ENCODE peak calls at places on chromosomes 1 and 21, in nine cellular contexts. Y is WERI-Rb-1, I is left ventricle myocardium inferior, A is GM20000, U is epithelial cell of esophagus, V is transverse colon, K is mammary epithelial cell, T is choroid plexus epithelial cell, N is bronchial epithelial cell. P is an unnamed sample.

GRCh38 chr1:2523191-2523890 is 3.1 kb downstream of the PANK4 start:
- DNase-seq in U (peak), N (peak), T (no peak), Y (peak), A (no peak), K (no peak), I (no peak), V (no peak), P (no peak)

GRCh38 chr1:232952514-232953175 is 2.2 kb downstream of the NTPCR start:
- DNase-seq in K (peak), A (peak), I (no peak), Y (peak), T (peak), V (peak), U (peak), N (peak), P (peak)

GRCh38 chr1:199041173-199041914 is 402.5 kb downstream of the PTPRC start:
- DNase-seq in K (no peak), T (peak), V (no peak), I (no peak), U (no peak), Y (no peak), A (peak), N (no peak), P (no peak)

GRCh38 chr1:158112994-158113758 is 67.5 kb upstream of the CD1D start:
- DNase-seq in K (no peak), A (peak), Y (peak), T (peak), N (peak), U (peak), V (peak), I (peak), P (no peak)

GRCh38 chr1:4267381-4268261 is 367.5 kb upstream of the C1orf174 start:
- DNase-seq in N (no peak), U (no peak), T (no peak), A (peak), K (no peak), Y (no peak), I (no peak), V (no peak), P (no peak)

GRCh38 chr21:46559291-46559983 is 45.4 kb downstream of the S100B start:
- DNase-seq in K (no peak), I (no peak), T (no peak), A (peak), V (no peak), Y (no peak), N (no peak), U (no peak), P (no peak)

GRCh38 chr21:37073417-37074194 is 552 bp downstream of the TTC3 start:
- DNase-seq in I (peak), K (no peak), V (peak), N (no peak), Y (peak), U (peak), A (peak), T (peak), P (peak)

GRCh38 chr1:49050041-49050440 is 273.4 kb upstream of the BEND5 start:
- DNase-seq in I (no peak), V (no peak), N (no peak), U (no peak), A (no peak), Y (no peak), K (no peak), T (no peak), P (no peak)

GRCh38 chr1:113388017-113388620 is 2.2 kb upstream of the MAGI3 start:
- DNase-seq in U (no peak), Y (no peak), N (no peak), I (no peak), V (no peak), A (no peak), T (no peak), K (no peak), P (no peak)

GRCh38 chr1:183270541-183271141 is 84.6 kb downstream of the LAMC2 start:
- DNase-seq in T (peak), K (no peak), N (no peak), V (no peak), A (no peak), I (peak), Y (no peak), U (no peak), P (peak)

GRCh38 chr1:165717918-165718515 is 19.7 kb upstream of the ALDH9A1 start:
- DNase-seq in A (peak), Y (peak), T (peak), V (peak), I (no peak), U (peak), K (peak), N (peak), P (peak)

GRCh38 chr1:27963393-27963792 is 3.6 kb downstream of the XKR8 start:
- DNase-seq in U (no peak), I (no peak), Y (no peak), N (no peak), V (no peak), A (no peak), T (no peak), K (no peak), P (no peak)

GRCh38 chr1:44084998-44085675 is 33.5 kb upstream of the KLF17 start:
- DNase-seq in I (no peak), Y (no peak), U (peak), A (no peak), K (peak), T (peak), V (no peak), N (peak), P (peak)

GRCh38 chr1:5620997-5621396 is 371.2 kb downstream of the NPHP4 start:
- DNase-seq in N (no peak), Y (peak), A (no peak), V (no peak), T (no peak), K (no peak), I (no peak), U (peak), P (peak)

GRCh38 chr1:243946253-243946652 is 96.2 kb upstream of the AKT3 start:
- DNase-seq in U (no peak), V (no peak), I (no peak), T (no peak), N (no peak), K (no peak), A (no peak), Y (peak), P (no peak)

GRCh38 chr1:243945727-243946126 is 95.7 kb upstream of the AKT3 start:
- DNase-seq in K (no peak), T (no peak), U (no peak), I (no peak), Y (no peak), A (no peak), N (no peak), V (no peak), P (no peak)

GRCh38 chr1:243943671-243944428 is 93.8 kb upstream of the AKT3 start:
- DNase-seq in N (no peak), I (no peak), V (no peak), Y (no peak), K (no peak), T (no peak), A (no peak), U (no peak), P (no peak)

GRCh38 chr1:243944429-243945160 is 94.6 kb upstream of the AKT3 start:
- DNase-seq in Y (no peak), N (peak), T (peak), K (peak), A (no peak), I (no peak), U (peak), V (no peak), P (peak)

DNA sequence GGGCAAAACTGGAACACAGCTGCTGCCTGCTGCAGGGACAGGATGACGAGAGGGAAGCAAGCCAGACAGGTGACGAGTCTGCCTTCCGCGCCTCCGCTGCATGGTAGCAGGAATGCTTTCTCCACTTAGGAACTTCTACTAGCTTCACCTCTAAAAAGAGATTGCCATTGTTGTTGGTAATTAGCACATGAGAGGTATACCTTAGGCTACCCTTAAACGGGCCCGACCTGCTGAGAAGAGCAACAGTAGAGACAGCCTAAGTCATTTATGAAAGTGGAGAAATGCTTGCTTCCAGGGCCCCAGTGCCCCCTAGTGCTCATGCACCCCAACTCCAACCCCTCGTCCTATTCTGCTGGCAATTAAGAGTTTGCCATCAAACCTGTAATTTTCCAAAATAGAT is 96.9 kb upstream of the AKT3 start:
- DNase-seq in N (no peak), K (peak), Y (peak), I (no peak), A (peak), T (peak), U (no peak), V (no peak), P (peak)
- TF ChIP-seq CTCF in N (peak), K (peak), Y (peak), I (peak), A (no peak), T (peak), U (no peak), V (no peak), P (peak)

DNA sequence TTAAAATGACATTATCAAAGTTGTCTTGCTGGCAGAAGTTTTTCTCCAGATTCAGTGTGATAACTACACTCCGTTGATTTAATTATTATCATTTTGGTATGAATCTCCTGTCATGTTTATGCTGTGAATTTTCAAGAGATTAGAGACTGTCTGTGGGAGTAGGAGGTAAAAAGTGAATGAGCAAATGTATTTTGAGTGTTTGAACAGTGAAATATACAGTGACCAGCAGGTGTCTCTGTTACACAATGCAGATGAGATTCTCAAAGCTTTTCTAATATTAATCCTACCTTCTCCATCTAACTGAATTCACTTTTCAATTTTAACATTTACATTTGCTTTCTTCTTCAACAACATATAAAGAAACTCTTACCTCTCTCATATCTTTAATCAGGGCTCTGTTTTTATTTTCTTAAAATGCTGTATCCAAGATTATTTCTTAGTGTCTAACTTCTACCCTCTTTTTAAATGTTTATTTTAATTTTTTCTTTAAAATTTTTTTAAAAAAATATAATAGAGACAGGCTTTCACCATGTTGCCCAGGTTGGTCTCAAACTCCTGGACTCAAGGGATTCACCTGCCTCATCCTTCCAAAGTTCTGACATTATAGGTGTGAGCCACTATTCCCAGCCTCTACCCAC is 20.9 kb upstream of the HSPA13 start:
- DNase-seq in U (peak), N (peak), Y (no peak), A (peak), T (peak), K (peak), I (no peak), V (no peak), P (peak)
- TF ChIP-seq CTCF in U (peak), N (peak), Y (peak), A (peak), T (peak), K (peak), I (peak), V (peak), P (peak)

GRCh38 chr1:171805395-171806115 is 24.1 kb downstream of the METTL13 start:
- DNase-seq in V (no peak), N (no peak), Y (no peak), U (no peak), K (no peak), I (no peak), T (no peak), A (peak), P (no peak)
- TF ChIP-seq CTCF in V (no peak), N (no peak), Y (no peak), U (no peak), K (no peak), I (no peak), T (no peak), A (no peak), P (no peak)

GRCh38 chr1:116078699-116079223 is 32.4 kb upstream of the MAB21L3 start:
- DNase-seq in K (no peak), V (no peak), Y (no peak), N (no peak), I (no peak), T (no peak), A (no peak), U (no peak), P (no peak)
- TF ChIP-seq CTCF in K (peak), V (no peak), Y (no peak), N (no peak), I (no peak), T (no peak), A (no peak), U (no peak), P (no peak)

DNA sequence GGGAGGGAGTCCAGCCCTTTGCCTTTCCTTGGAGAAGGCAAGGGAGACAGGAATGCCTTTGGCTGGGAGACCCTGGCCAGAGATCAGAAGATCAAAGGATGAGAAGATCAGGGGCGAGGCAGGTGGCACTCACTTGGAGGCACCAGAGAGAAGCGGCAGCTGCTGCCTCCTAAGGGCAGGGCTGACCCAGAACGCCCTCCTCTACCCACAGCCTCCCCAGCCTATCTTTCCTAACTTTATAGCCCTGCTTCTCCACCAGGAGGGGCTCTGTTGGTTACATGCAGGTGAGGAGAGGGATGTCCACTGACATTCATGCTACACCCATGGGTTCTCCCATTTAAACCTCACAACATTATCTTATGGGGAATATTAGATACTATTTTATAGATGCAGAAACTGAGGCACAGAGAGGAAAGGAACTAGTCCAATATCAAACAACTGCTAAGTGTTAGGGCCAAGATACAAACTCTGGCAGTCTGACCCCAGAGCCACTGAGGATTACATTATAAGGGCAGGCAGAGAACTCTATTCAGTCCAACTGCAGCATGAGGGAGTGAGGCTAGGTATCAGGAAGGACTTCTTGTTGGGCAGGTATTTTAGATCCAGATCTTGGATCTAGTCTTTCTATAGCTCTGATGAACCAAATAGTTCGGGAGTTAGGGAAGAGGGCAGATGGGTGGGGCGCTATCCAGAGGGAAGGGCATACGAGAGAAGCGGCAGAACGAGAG is 19.9 kb downstream of the LGR6 start:
- DNase-seq in N (peak), A (no peak), K (no peak), U (peak), V (no peak), I (no peak), T (no peak), Y (peak), P (peak)
- TF ChIP-seq CTCF in N (peak), A (no peak), K (peak), U (peak), V (no peak), I (peak), T (peak), Y (peak), P (peak)